ENCODE peak calls at places on chromosomes 3 and 15, in five cellular contexts. One of them, this sample, is unnamed. For H3K36me3, the result is how much of the 10 kb centered on the place peaks cover.

GRCh38 chr3:18062289-18063025 is 320.0 kb upstream of the TBC1D5 start:
- ATAC-seq in heart right ventricle: peak
- ATAC-seq in lung: no peak
- ATAC-seq in left lung: no peak
- ATAC-seq in lower lobe of right lung: no peak
- ATAC-seq in this sample: no peak

GRCh38 chr15:55770808-55771207 is 27.9 kb upstream of the PRTG start:
- ATAC-seq in left lung: no peak
- ATAC-seq in lower lobe of right lung: no peak
- ATAC-seq in heart right ventricle: no peak
- ATAC-seq in lung: no peak
- ATAC-seq in this sample: no peak

GRCh38 chr3:178684881-178685590 is 148.8 kb downstream of the KCNMB2 start:
- ATAC-seq in left lung: no peak
- ATAC-seq in heart right ventricle: no peak
- ATAC-seq in lower lobe of right lung: no peak
- ATAC-seq in lung: no peak
- ATAC-seq in this sample: no peak

GRCh38 chr3:24725514-24726255 is 231.0 kb upstream of the THRB start:
- ATAC-seq in left lung: no peak
- ATAC-seq in heart right ventricle: no peak
- ATAC-seq in lower lobe of right lung: no peak
- ATAC-seq in lung: no peak
- ATAC-seq in this sample: no peak

GRCh38 chr3:17065881-17066280 is 181.1 kb downstream of the PLCL2 start:
- ATAC-seq in lung: no peak
- ATAC-seq in left lung: no peak
- ATAC-seq in heart right ventricle: no peak
- ATAC-seq in lower lobe of right lung: no peak
- ATAC-seq in this sample: no peak

GRCh38 chr3:43729707-43730399 is 39.1 kb downstream of the ABHD5 start:
- ATAC-seq in left lung: peak
- ATAC-seq in heart right ventricle: no peak
- ATAC-seq in lower lobe of right lung: peak
- ATAC-seq in lung: peak
- ATAC-seq in this sample: no peak

GRCh38 chr15:95459288-95459687 is 871.2 kb upstream of the NR2F2 start:
- ATAC-seq in lung: no peak
- ATAC-seq in lower lobe of right lung: no peak
- ATAC-seq in left lung: no peak
- ATAC-seq in heart right ventricle: peak
- ATAC-seq in this sample: no peak

GRCh38 chr3:138065939-138066338 is 49.5 kb downstream of the DZIP1L start:
- ATAC-seq in left lung: no peak
- ATAC-seq in lung: no peak
- ATAC-seq in heart right ventricle: no peak
- ATAC-seq in lower lobe of right lung: no peak
- ATAC-seq in this sample: no peak

GRCh38 chr3:71001303-71001702 is 582.2 kb downstream of the FOXP1 start:
- ATAC-seq in lower lobe of right lung: no peak
- ATAC-seq in lung: no peak
- ATAC-seq in left lung: no peak
- ATAC-seq in heart right ventricle: no peak
- ATAC-seq in this sample: no peak

GRCh38 chr15:56208185-56208584 is 35.5 kb downstream of the RFX7 start:
- ATAC-seq in lower lobe of right lung: no peak
- ATAC-seq in left lung: no peak
- ATAC-seq in lung: no peak
- ATAC-seq in heart right ventricle: no peak
- ATAC-seq in this sample: no peak

GRCh38 chr3:67654832-67655152 is 380 bp upstream of the SUCLG2 start:
- ATAC-seq in lung: peak
- ATAC-seq in heart right ventricle: no peak
- ATAC-seq in left lung: peak
- ATAC-seq in lower lobe of right lung: peak
- ATAC-seq in this sample: peak

GRCh38 chr15:91878319-91878718 is 24.8 kb downstream of the SLCO3A1 start:
- ATAC-seq in left lung: no peak
- ATAC-seq in heart right ventricle: no peak
- ATAC-seq in lung: no peak
- ATAC-seq in lower lobe of right lung: no peak
- ATAC-seq in this sample: no peak

GRCh38 chr3:143429628-143430514 is 310.3 kb downstream of the CHST2 start:
- ATAC-seq in lung: no peak
- ATAC-seq in lower lobe of right lung: peak
- ATAC-seq in left lung: peak
- ATAC-seq in heart right ventricle: no peak
- ATAC-seq in this sample: no peak

GRCh38 chr15:90232941-90233700 is 620 bp downstream of the CIB1 start:
- ATAC-seq in lung: peak
- ATAC-seq in left lung: peak
- ATAC-seq in heart right ventricle: peak
- ATAC-seq in lower lobe of right lung: peak
- ATAC-seq in this sample: peak

GRCh38 chr15:78098131-78098755 is 5.9 kb downstream of the SH2D7 start:
- ATAC-seq in heart right ventricle: no peak
- ATAC-seq in lower lobe of right lung: no peak
- ATAC-seq in left lung: no peak
- ATAC-seq in lung: no peak
- ATAC-seq in this sample: no peak

GRCh38 chr15:77031376-77032050 is 36.6 kb downstream of the PSTPIP1 start:
- ATAC-seq in left lung: no peak
- ATAC-seq in heart right ventricle: no peak
- ATAC-seq in lung: no peak
- ATAC-seq in lower lobe of right lung: no peak
- ATAC-seq in this sample: no peak

GRCh38 chr15:23687143-23687470 is at the start of gene NDN:
- ATAC-seq in left lung: peak
- ATAC-seq in lower lobe of right lung: peak
- ATAC-seq in heart right ventricle: peak
- ATAC-seq in lung: peak
- ATAC-seq in this sample: peak

GRCh38 chr3:40660554-40660953 is 135.8 kb downstream of the ZNF621 start:
- ATAC-seq in heart right ventricle: no peak
- ATAC-seq in left lung: peak
- ATAC-seq in lung: no peak
- ATAC-seq in lower lobe of right lung: peak
- ATAC-seq in this sample: no peak

GRCh38 chr3:94627689-94628088 is 564.8 kb downstream of the NSUN3 start:
- ATAC-seq in lung: no peak
- ATAC-seq in left lung: no peak
- ATAC-seq in heart right ventricle: no peak
- ATAC-seq in lower lobe of right lung: no peak
- ATAC-seq in this sample: no peak

GRCh38 chr15:63495343-63495742 is 9.1 kb upstream of the USP3 start:
- ATAC-seq in lung: no peak
- ATAC-seq in heart right ventricle: no peak
- ATAC-seq in lower lobe of right lung: no peak
- ATAC-seq in left lung: no peak
- ATAC-seq in this sample: no peak

GRCh38 chr15:35723120-35723707 is 177.2 kb upstream of the DPH6 start:
- ATAC-seq in lower lobe of right lung: no peak
- ATAC-seq in heart right ventricle: no peak
- ATAC-seq in lung: no peak
- ATAC-seq in left lung: no peak
- ATAC-seq in this sample: no peak

GRCh38 chr3:177141471-177141870 is 55.8 kb downstream of the TBL1XR1 start:
- ATAC-seq in heart right ventricle: no peak
- ATAC-seq in lung: no peak
- ATAC-seq in left lung: no peak
- ATAC-seq in lower lobe of right lung: no peak
- ATAC-seq in this sample: no peak

DNA sequence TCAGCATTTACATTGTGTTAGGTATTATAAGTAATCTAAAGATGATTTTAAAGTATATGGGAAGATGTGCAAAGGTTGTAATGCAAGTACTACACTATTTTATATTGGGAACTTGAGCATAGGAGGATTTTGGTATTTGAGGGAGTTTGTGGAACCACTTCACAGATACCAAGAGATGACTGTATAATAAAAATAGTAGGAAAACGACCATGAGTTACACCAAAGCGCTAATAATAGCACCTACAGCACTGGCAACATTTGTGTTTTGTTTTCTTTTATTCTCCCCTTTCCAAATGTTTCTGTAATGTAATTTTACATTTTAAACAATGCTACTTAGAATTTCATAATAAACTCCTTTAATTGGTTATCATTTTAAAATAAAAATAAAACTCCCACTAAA is 10.5 kb downstream of the CNBP start:
- ATAC-seq in left lung: no peak
- ATAC-seq in lung: no peak
- ATAC-seq in lower lobe of right lung: no peak
- ATAC-seq in heart right ventricle: no peak
- ATAC-seq in this sample: no peak
- H3K36me3 ChIP-seq in left lung: half or more
- H3K36me3 ChIP-seq in lung: under half
- H3K36me3 ChIP-seq in lower lobe of right lung: half or more
- H3K36me3 ChIP-seq in heart right ventricle: half or more
- H3K36me3 ChIP-seq in this sample: half or more

DNA sequence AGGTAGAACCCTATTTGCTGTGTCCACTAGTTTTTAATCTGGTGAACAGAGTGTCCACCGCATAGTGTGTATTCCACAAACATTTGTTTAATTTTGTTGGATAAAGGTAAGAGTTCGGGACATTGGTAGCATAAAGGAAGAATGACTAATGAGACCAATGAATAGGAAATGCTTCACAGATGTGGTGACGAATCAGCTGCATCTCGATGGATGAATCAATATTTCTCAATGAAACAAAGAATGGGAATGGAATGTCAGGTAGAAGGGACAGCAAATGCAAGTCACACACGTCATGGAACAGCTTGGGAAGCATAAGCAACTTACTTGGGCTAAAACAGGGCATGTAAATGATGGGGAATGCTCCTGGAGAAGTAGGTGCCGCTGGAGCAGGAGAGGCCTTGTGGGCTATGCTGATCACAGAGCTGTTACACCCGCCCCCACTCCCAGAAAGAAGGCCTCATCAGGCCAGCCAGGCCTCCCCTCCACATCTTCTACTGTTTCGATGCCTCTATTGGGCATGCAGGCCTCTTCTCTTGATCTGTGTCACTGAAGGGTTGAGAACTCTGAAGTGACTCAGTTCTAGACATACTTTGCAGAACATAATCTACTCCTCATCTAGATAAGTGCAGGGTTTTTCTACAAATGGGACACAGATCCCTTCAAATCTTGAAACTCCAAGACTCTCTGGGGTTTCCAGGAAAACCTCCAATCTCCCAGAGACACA is 120.0 kb upstream of the GADL1 start:
- ATAC-seq in heart right ventricle: no peak
- ATAC-seq in lung: no peak
- ATAC-seq in lower lobe of right lung: no peak
- ATAC-seq in left lung: no peak
- ATAC-seq in this sample: no peak
- H3K36me3 ChIP-seq in heart right ventricle: under half
- H3K36me3 ChIP-seq in lung: under half
- H3K36me3 ChIP-seq in lower lobe of right lung: under half
- H3K36me3 ChIP-seq in left lung: under half
- H3K36me3 ChIP-seq in this sample: under half

DNA sequence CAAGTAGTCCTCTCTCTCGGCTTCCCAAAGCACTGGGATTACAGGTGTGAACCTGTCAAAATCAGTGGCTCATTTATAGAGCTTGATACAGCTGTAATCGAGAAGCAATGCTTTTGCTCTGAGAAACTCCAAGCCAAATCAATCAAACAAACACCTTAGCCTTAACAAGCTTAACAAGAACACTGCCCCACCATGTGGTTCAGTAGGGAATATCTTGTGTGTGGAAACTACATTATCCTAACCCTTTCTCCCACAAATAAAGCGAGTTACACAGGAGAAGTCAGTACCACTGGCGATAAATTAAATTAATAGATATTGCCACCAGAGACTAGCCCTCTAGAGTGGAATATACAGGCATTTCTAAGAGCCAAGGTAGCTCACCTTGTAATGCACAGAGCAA is 13.9 kb downstream of the CDAN1 start:
- ATAC-seq in heart right ventricle: no peak
- ATAC-seq in lung: no peak
- ATAC-seq in left lung: no peak
- ATAC-seq in lower lobe of right lung: no peak
- ATAC-seq in this sample: no peak
- H3K36me3 ChIP-seq in heart right ventricle: half or more
- H3K36me3 ChIP-seq in lung: half or more
- H3K36me3 ChIP-seq in left lung: half or more
- H3K36me3 ChIP-seq in lower lobe of right lung: half or more
- H3K36me3 ChIP-seq in this sample: half or more

DNA sequence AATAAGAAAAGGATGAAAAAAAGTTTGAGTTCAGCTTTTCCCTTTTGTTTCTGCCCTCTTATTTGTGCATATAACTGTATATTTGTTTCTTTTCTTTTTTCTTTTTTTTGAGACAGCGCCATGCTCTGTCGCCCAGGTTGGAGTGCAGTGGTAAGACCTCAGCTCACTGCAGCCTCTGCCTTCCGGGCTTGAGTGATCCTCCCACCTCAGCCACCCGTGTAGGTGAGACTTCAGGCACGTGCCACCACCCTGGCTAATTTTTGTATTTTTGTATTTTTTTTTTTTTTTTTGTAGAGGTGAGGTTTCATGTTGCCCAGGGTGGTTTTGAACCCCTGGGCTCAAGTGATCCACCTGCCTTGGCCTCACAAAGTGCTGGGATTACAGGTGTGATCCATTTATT is 31.4 kb downstream of the RNF111 start:
- ATAC-seq in left lung: no peak
- ATAC-seq in lung: no peak
- ATAC-seq in lower lobe of right lung: no peak
- ATAC-seq in heart right ventricle: no peak
- ATAC-seq in this sample: no peak
- H3K36me3 ChIP-seq in left lung: under half
- H3K36me3 ChIP-seq in lung: under half
- H3K36me3 ChIP-seq in lower lobe of right lung: under half
- H3K36me3 ChIP-seq in heart right ventricle: under half
- H3K36me3 ChIP-seq in this sample: under half

GRCh38 chr3:121520510-121520909 is 25.3 kb downstream of the POLQ start:
- ATAC-seq in left lung: no peak
- ATAC-seq in lower lobe of right lung: no peak
- ATAC-seq in lung: no peak
- ATAC-seq in heart right ventricle: no peak
- ATAC-seq in this sample: no peak

GRCh38 chr3:121514496-121514895 is 31.3 kb downstream of the POLQ start:
- ATAC-seq in left lung: no peak
- ATAC-seq in lung: no peak
- ATAC-seq in heart right ventricle: no peak
- ATAC-seq in lower lobe of right lung: no peak
- ATAC-seq in this sample: no peak

GRCh38 chr3:121515862-121516261 is 29.9 kb downstream of the POLQ start:
- ATAC-seq in lower lobe of right lung: no peak
- ATAC-seq in left lung: no peak
- ATAC-seq in lung: no peak
- ATAC-seq in heart right ventricle: no peak
- ATAC-seq in this sample: no peak

GRCh38 chr3:121517950-121518349 is 27.8 kb downstream of the POLQ start:
- ATAC-seq in heart right ventricle: no peak
- ATAC-seq in lower lobe of right lung: no peak
- ATAC-seq in lung: no peak
- ATAC-seq in left lung: no peak
- ATAC-seq in this sample: no peak
- H3K36me3 ChIP-seq in heart right ventricle: under half
- H3K36me3 ChIP-seq in lower lobe of right lung: under half
- H3K36me3 ChIP-seq in lung: under half
- H3K36me3 ChIP-seq in left lung: under half
- H3K36me3 ChIP-seq in this sample: under half

GRCh38 chr3:125055913-125056705 is at the start of gene HEG1:
- ATAC-seq in heart right ventricle: peak
- ATAC-seq in left lung: peak
- ATAC-seq in lung: peak
- ATAC-seq in lower lobe of right lung: peak
- ATAC-seq in this sample: peak
- H3K36me3 ChIP-seq in heart right ventricle: under half
- H3K36me3 ChIP-seq in left lung: under half
- H3K36me3 ChIP-seq in lung: under half
- H3K36me3 ChIP-seq in lower lobe of right lung: under half
- H3K36me3 ChIP-seq in this sample: under half

This sample was measured in gastroesophageal sphincter.